ENCODE peak calls at places on chromosomes 2 and 18, in six cellular contexts. K is fibroblast of lung; R is neural crest cell; Y is naive thymus-derived CD4-positive, alpha-beta T cell; A is T follicular helper cell; M is stimulated activated CD4-positive, alpha-beta T cell treated with anti-CD3 and anti-CD28 coated beads, Interleukin-4, amount 100 ng/mL, for 1 hour. E is an unnamed sample.

GRCh38 chr18:61589053-61589723 is 256.0 kb downstream of the CDH20 start:
- DNase-seq in K (no peak), R (no peak), Y (no peak), A (no peak), M (no peak), E (no peak)

GRCh38 chr2:7418343-7418742 is 501.1 kb downstream of the RNF144A start:
- DNase-seq in K (no peak), R (no peak), Y (no peak), A (no peak), M (no peak), E (no peak)

GRCh38 chr2:241885701-241886643 is 16.4 kb downstream of the RTP5 start:
- DNase-seq in K (no peak), R (no peak), Y (no peak), A (no peak), M (no peak), E (no peak)

GRCh38 chr18:27008575-27008974 is 143.1 kb upstream of the AQP4 start:
- DNase-seq in K (no peak), R (no peak), Y (no peak), A (no peak), M (no peak), E (no peak)

GRCh38 chr2:54952978-54953456 is 97.2 kb downstream of the RTN4 start:
- DNase-seq in K (peak), R (no peak), Y (no peak), A (no peak), M (no peak), E (no peak)

GRCh38 chr2:113965644-113966043 is 75.8 kb downstream of the ACTR3 start:
- DNase-seq in K (peak), R (peak), Y (no peak), A (peak), M (peak), E (no peak)

GRCh38 chr2:241010531-241011295 is 12.3 kb downstream of the SNED1 start:
- DNase-seq in K (no peak), R (no peak), Y (no peak), A (no peak), M (no peak), E (no peak)

GRCh38 chr2:228657807-228658402 is 476.4 kb upstream of the SPHKAP start:
- DNase-seq in K (peak), R (no peak), Y (no peak), A (no peak), M (no peak), E (no peak)

GRCh38 chr2:180314086-180314485 is 307.0 kb upstream of the CWC22 start:
- DNase-seq in K (no peak), R (no peak), Y (no peak), A (no peak), M (no peak), E (no peak)

GRCh38 chr2:83364264-83364663 is 1094.8 kb downstream of the SUCLG1 start:
- DNase-seq in K (peak), R (no peak), Y (no peak), A (no peak), M (no peak), E (no peak)

GRCh38 chr2:207282916-207283315 is 117.2 kb upstream of the KLF7 start:
- DNase-seq in K (no peak), R (no peak), Y (no peak), A (no peak), M (no peak), E (no peak)